ENCODE peak calls at places on chromosomes 13 and 19, in five cellular contexts. I is activated naive CD4-positive, alpha-beta T cell treated with Interleukin-2 at 50 U/mL for 16 hours; G is fibroblast of pulmonary artery; B is CD4-positive, alpha-beta memory T cell; Y is stimulated activated CD8-positive, alpha-beta memory T cell treated with anti-CD3 and anti-CD28 coated beads, Interleukin-15, amount 100 ng/mL, for 24 hours. J is an unnamed sample.

GRCh38 chr19:13526552-13526951 is 20.3 kb upstream of the CACNA1A start:
- DNase-seq in I (peak; percentile 4), Y (no peak), B (no peak), G (peak; percentile 10), J (no peak)

GRCh38 chr19:38506723-38507550 is 73.4 kb downstream of the RYR1 start:
- DNase-seq in Y (peak; percentile 66), G (peak; percentile 71), B (peak; percentile 83), I (peak; percentile 90), J (no peak)

GRCh38 chr13:101473458-101473857 is 21.0 kb downstream of the ITGBL1 start:
- DNase-seq in B (no peak), G (peak; percentile 71), I (no peak), Y (no peak), J (no peak)

GRCh38 chr13:35598790-35599369 is 122.4 kb upstream of the MAB21L1 start:
- DNase-seq in Y (no peak), I (no peak), B (no peak), G (no peak), J (no peak)

GRCh38 chr19:48853483-48853882 is 14.9 kb downstream of the PLEKHA4 start:
- DNase-seq in G (no peak), Y (no peak), I (no peak), B (no peak), J (no peak)

GRCh38 chr19:40933025-40933424 is 51.0 kb upstream of the CYP2A7 start:
- DNase-seq in Y (no peak), B (no peak), I (no peak), G (peak; percentile 20), J (no peak)

GRCh38 chr13:27953671-27954405 is 15.3 kb downstream of the CDX2 start:
- DNase-seq in G (peak; percentile 65), B (peak; percentile 50), I (peak; percentile 62), Y (peak; percentile 59), J (peak; percentile 90)

GRCh38 chr13:32491028-32491427 is 47.6 kb downstream of the N4BP2L2 start:
- DNase-seq in Y (no peak), B (no peak), G (no peak), I (no peak), J (no peak)

GRCh38 chr19:21117041-21117907 is 24.6 kb upstream of the ZNF431 start:
- DNase-seq in B (no peak), G (no peak), I (no peak), Y (no peak), J (no peak)

GRCh38 chr13:35957174-35957867 is 173.9 kb downstream of the DCLK1 start:
- DNase-seq in G (peak; percentile 42), B (no peak), Y (no peak), I (no peak), J (no peak)

GRCh38 chr19:35704218-35704617 is at the start of gene ZBTB32:
- DNase-seq in Y (no peak), B (no peak), G (peak; percentile 71), I (no peak), J (no peak)

GRCh38 chr13:40657307-40657706 is 9.1 kb downstream of the FOXO1 start:
- DNase-seq in I (no peak), Y (no peak), B (no peak), G (no peak), J (no peak)

GRCh38 chr19:6521718-6522646 is 8.8 kb upstream of the TNFSF9 start:
- DNase-seq in Y (no peak), I (peak; percentile 70), G (peak; percentile 36), B (peak; percentile 49), J (no peak)

GRCh38 chr13:77521595-77522367 is 13.7 kb upstream of the SCEL start:
- DNase-seq in I (no peak), B (no peak), G (peak; percentile 54), Y (no peak), J (no peak)

GRCh38 chr13:113080901-113081521 is 24.6 kb upstream of the F7 start:
- DNase-seq in I (no peak), Y (no peak), G (no peak), B (no peak), J (no peak)

GRCh38 chr19:10567696-10568443 is 909 bp downstream of the CDKN2D start:
- DNase-seq in G (no peak), Y (no peak), B (peak; percentile 19), I (no peak), J (no peak)

GRCh38 chr13:29591310-29591709 is 4.2 kb downstream of the SLC7A1 start:
- DNase-seq in B (no peak), I (no peak), G (no peak), Y (no peak), J (no peak)